ENCODE peak calls at places on chromosomes 6 and 20, in seven cellular contexts. One of them, this sample, is unnamed.
A peak's percentile ranks its signal among the peaks of the same experiment; 100 is the strongest.

GRCh38 chr6:118617350-118617957 is 33.9 kb downstream of the CEP85L start:
- DNase-seq in GM23248: no peak
- DNase-seq in stimulated activated CD4-positive, alpha-beta T cell treated with anti-CD3 and anti-CD28 coated beads, TNF-alpha, amount 100 ng/mL, for 4 hours: no peak
- DNase-seq in left cardiac atrium: no peak
- DNase-seq in A172: no peak
- DNase-seq in mesenchymal stem cell: no peak
- DNase-seq in sciatic nerve: no peak
- DNase-seq in this sample: no peak

GRCh38 chr6:162119349-162119748 is 608.2 kb downstream of the PRKN start:
- DNase-seq in GM23248: peak; percentile 55
- DNase-seq in stimulated activated CD4-positive, alpha-beta T cell treated with anti-CD3 and anti-CD28 coated beads, TNF-alpha, amount 100 ng/mL, for 4 hours: no peak
- DNase-seq in left cardiac atrium: peak; percentile 37
- DNase-seq in A172: peak; percentile 37
- DNase-seq in mesenchymal stem cell: no peak
- DNase-seq in sciatic nerve: peak; percentile 60
- DNase-seq in this sample: no peak

GRCh38 chr6:77456531-77457248 is 6.6 kb downstream of the HTR1B start:
- DNase-seq in GM23248: peak; percentile 97
- DNase-seq in stimulated activated CD4-positive, alpha-beta T cell treated with anti-CD3 and anti-CD28 coated beads, TNF-alpha, amount 100 ng/mL, for 4 hours: no peak
- DNase-seq in left cardiac atrium: peak; percentile 31
- DNase-seq in A172: peak; percentile 91
- DNase-seq in mesenchymal stem cell: peak; percentile 98
- DNase-seq in sciatic nerve: no peak
- DNase-seq in this sample: no peak

GRCh38 chr6:34232901-34233300 is 3.8 kb upstream of the HMGA1 start:
- DNase-seq in GM23248: peak; percentile 48
- DNase-seq in stimulated activated CD4-positive, alpha-beta T cell treated with anti-CD3 and anti-CD28 coated beads, TNF-alpha, amount 100 ng/mL, for 4 hours: no peak
- DNase-seq in left cardiac atrium: no peak
- DNase-seq in A172: no peak
- DNase-seq in mesenchymal stem cell: no peak
- DNase-seq in sciatic nerve: no peak
- DNase-seq in this sample: no peak

GRCh38 chr6:7085911-7086310 is 21.9 kb upstream of the RREB1 start:
- DNase-seq in GM23248: peak; percentile 67
- DNase-seq in stimulated activated CD4-positive, alpha-beta T cell treated with anti-CD3 and anti-CD28 coated beads, TNF-alpha, amount 100 ng/mL, for 4 hours: no peak
- DNase-seq in left cardiac atrium: peak; percentile 49
- DNase-seq in A172: peak; percentile 13
- DNase-seq in mesenchymal stem cell: peak; percentile 37
- DNase-seq in sciatic nerve: peak; percentile 73
- DNase-seq in this sample: no peak

GRCh38 chr6:163730496-163731210 is 316.1 kb downstream of the QKI start:
- DNase-seq in GM23248: no peak
- DNase-seq in stimulated activated CD4-positive, alpha-beta T cell treated with anti-CD3 and anti-CD28 coated beads, TNF-alpha, amount 100 ng/mL, for 4 hours: no peak
- DNase-seq in left cardiac atrium: no peak
- DNase-seq in A172: no peak
- DNase-seq in mesenchymal stem cell: no peak
- DNase-seq in sciatic nerve: peak; percentile 32
- DNase-seq in this sample: no peak

GRCh38 chr20:47487175-47487917 is 14.3 kb upstream of the NCOA3 start:
- DNase-seq in GM23248: no peak
- DNase-seq in stimulated activated CD4-positive, alpha-beta T cell treated with anti-CD3 and anti-CD28 coated beads, TNF-alpha, amount 100 ng/mL, for 4 hours: peak; percentile 45
- DNase-seq in left cardiac atrium: no peak
- DNase-seq in A172: peak; percentile 25
- DNase-seq in mesenchymal stem cell: peak; percentile 14
- DNase-seq in sciatic nerve: peak; percentile 36
- DNase-seq in this sample: peak; percentile 64

GRCh38 chr6:170026272-170027110 is 264.4 kb downstream of the DLL1 start:
- DNase-seq in GM23248: no peak
- DNase-seq in stimulated activated CD4-positive, alpha-beta T cell treated with anti-CD3 and anti-CD28 coated beads, TNF-alpha, amount 100 ng/mL, for 4 hours: no peak
- DNase-seq in left cardiac atrium: no peak
- DNase-seq in A172: no peak
- DNase-seq in mesenchymal stem cell: no peak
- DNase-seq in sciatic nerve: peak; percentile 57
- DNase-seq in this sample: no peak

GRCh38 chr6:109496036-109496761 is 13.2 kb upstream of the ZBTB24 start:
- DNase-seq in GM23248: no peak
- DNase-seq in stimulated activated CD4-positive, alpha-beta T cell treated with anti-CD3 and anti-CD28 coated beads, TNF-alpha, amount 100 ng/mL, for 4 hours: no peak
- DNase-seq in left cardiac atrium: no peak
- DNase-seq in A172: no peak
- DNase-seq in mesenchymal stem cell: no peak
- DNase-seq in sciatic nerve: no peak
- DNase-seq in this sample: no peak

GRCh38 chr6:69456086-69456485 is 340.7 kb downstream of the LMBRD1 start:
- DNase-seq in GM23248: no peak
- DNase-seq in stimulated activated CD4-positive, alpha-beta T cell treated with anti-CD3 and anti-CD28 coated beads, TNF-alpha, amount 100 ng/mL, for 4 hours: no peak
- DNase-seq in left cardiac atrium: no peak
- DNase-seq in A172: no peak
- DNase-seq in mesenchymal stem cell: no peak
- DNase-seq in sciatic nerve: no peak
- DNase-seq in this sample: no peak

GRCh38 chr6:41599836-41600445 is 38.3 kb upstream of the MDFI start:
- DNase-seq in GM23248: no peak
- DNase-seq in stimulated activated CD4-positive, alpha-beta T cell treated with anti-CD3 and anti-CD28 coated beads, TNF-alpha, amount 100 ng/mL, for 4 hours: no peak
- DNase-seq in left cardiac atrium: peak; percentile 9
- DNase-seq in A172: no peak
- DNase-seq in mesenchymal stem cell: no peak
- DNase-seq in sciatic nerve: no peak
- DNase-seq in this sample: no peak

GRCh38 chr20:51143652-51144051 is 120.7 kb upstream of the KCNG1 start:
- DNase-seq in GM23248: no peak
- DNase-seq in stimulated activated CD4-positive, alpha-beta T cell treated with anti-CD3 and anti-CD28 coated beads, TNF-alpha, amount 100 ng/mL, for 4 hours: no peak
- DNase-seq in left cardiac atrium: no peak
- DNase-seq in A172: no peak
- DNase-seq in mesenchymal stem cell: no peak
- DNase-seq in sciatic nerve: no peak
- DNase-seq in this sample: no peak

GRCh38 chr20:58853976-58854637 is 1.6 kb downstream of the GNAS start:
- DNase-seq in GM23248: no peak
- DNase-seq in stimulated activated CD4-positive, alpha-beta T cell treated with anti-CD3 and anti-CD28 coated beads, TNF-alpha, amount 100 ng/mL, for 4 hours: no peak
- DNase-seq in left cardiac atrium: no peak
- DNase-seq in A172: no peak
- DNase-seq in mesenchymal stem cell: no peak
- DNase-seq in sciatic nerve: no peak
- DNase-seq in this sample: no peak

GRCh38 chr6:39076086-39076992 is 27.8 kb downstream of the GLP1R start:
- DNase-seq in GM23248: no peak
- DNase-seq in stimulated activated CD4-positive, alpha-beta T cell treated with anti-CD3 and anti-CD28 coated beads, TNF-alpha, amount 100 ng/mL, for 4 hours: no peak
- DNase-seq in left cardiac atrium: no peak
- DNase-seq in A172: no peak
- DNase-seq in mesenchymal stem cell: no peak
- DNase-seq in sciatic nerve: no peak
- DNase-seq in this sample: no peak

GRCh38 chr6:158253248-158253647 is 59.0 kb upstream of the TULP4 start:
- DNase-seq in GM23248: no peak
- DNase-seq in stimulated activated CD4-positive, alpha-beta T cell treated with anti-CD3 and anti-CD28 coated beads, TNF-alpha, amount 100 ng/mL, for 4 hours: no peak
- DNase-seq in left cardiac atrium: no peak
- DNase-seq in A172: no peak
- DNase-seq in mesenchymal stem cell: no peak
- DNase-seq in sciatic nerve: no peak
- DNase-seq in this sample: no peak

GRCh38 chr6:132391391-132392291 is 9.6 kb downstream of the MOXD1 start:
- DNase-seq in GM23248: peak; percentile 95
- DNase-seq in stimulated activated CD4-positive, alpha-beta T cell treated with anti-CD3 and anti-CD28 coated beads, TNF-alpha, amount 100 ng/mL, for 4 hours: no peak
- DNase-seq in left cardiac atrium: no peak
- DNase-seq in A172: peak; percentile 83
- DNase-seq in mesenchymal stem cell: peak; percentile 90
- DNase-seq in sciatic nerve: no peak
- DNase-seq in this sample: no peak

GRCh38 chr6:119158057-119158848 is 79.8 kb upstream of the FAM184A start:
- DNase-seq in GM23248: peak; percentile 73
- DNase-seq in stimulated activated CD4-positive, alpha-beta T cell treated with anti-CD3 and anti-CD28 coated beads, TNF-alpha, amount 100 ng/mL, for 4 hours: no peak
- DNase-seq in left cardiac atrium: peak; percentile 75
- DNase-seq in A172: no peak
- DNase-seq in mesenchymal stem cell: peak; percentile 41
- DNase-seq in sciatic nerve: no peak
- DNase-seq in this sample: no peak